ENCODE peak calls at places on chromosomes 4 and X, in ten cellular contexts. U is HL-60, S is sigmoid colon, O is breast epithelium, P is H1, X is GM12892, J is K562, Q is spleen, Y is SK-N-MC, B is esophagus muscularis mucosa. L is an unnamed sample.

GRCh38 chr4:171650543-171650942 is 162.7 kb upstream of the GALNTL6 start:
- DNase-seq in P (no peak), U (no peak), Y (no peak), O (no peak), J (peak; percentile 24), S (no peak), B (no peak), X (no peak), Q (no peak), L (no peak)

GRCh38 chr4:22850055-22850454 is 157.3 kb downstream of the GBA3 start:
- DNase-seq in Q (no peak), Y (no peak), U (no peak), P (no peak), S (no peak), X (no peak), O (no peak), B (no peak), J (no peak), L (no peak)

GRCh38 chr4:75745192-75745591 is 20.8 kb downstream of the USO1 start:
- DNase-seq in O (no peak), Y (no peak), P (no peak), Q (no peak), U (peak; percentile 34), S (no peak), B (no peak), X (no peak), J (peak; percentile 34), L (no peak)

GRCh38 chr4:110046588-110047049 is 133.9 kb downstream of the EGF start:
- DNase-seq in Y (no peak), J (no peak), O (no peak), Q (no peak), U (no peak), S (no peak), X (no peak), B (peak; percentile 68), P (no peak), L (no peak)

GRCh38 chr4:101155859-101156430 is 191.4 kb downstream of the PPP3CA start:
- DNase-seq in Y (no peak), B (no peak), O (no peak), S (no peak), Q (no peak), J (no peak), P (no peak), U (no peak), X (no peak), L (no peak)

GRCh38 chr4:137370206-137370633 is 162.1 kb downstream of the PCDH18 start:
- DNase-seq in J (no peak), U (no peak), P (no peak), X (no peak), B (no peak), Q (no peak), Y (no peak), O (no peak), S (no peak), L (no peak)

GRCh38 chr4:38254825-38255224 is 294.6 kb downstream of the PTTG2 start:
- DNase-seq in B (no peak), X (no peak), U (no peak), Q (no peak), S (no peak), J (no peak), P (no peak), O (no peak), Y (no peak), L (no peak)

GRCh38 chr4:57110635-57111546 is 706 bp upstream of the IGFBP7 start:
- DNase-seq in S (peak; percentile 82), X (peak; percentile 19), P (peak; percentile 56), U (peak; percentile 95), O (peak; percentile 24), Q (peak; percentile 79), J (peak; percentile 2), Y (no peak), B (peak; percentile 93), L (peak; percentile 30)

GRCh38 chr4:6568689-6569332 is 6.2 kb upstream of the MAN2B2 start:
- DNase-seq in Y (no peak), U (no peak), O (no peak), P (no peak), Q (no peak), B (no peak), J (peak; percentile 27), S (no peak), X (no peak), L (no peak)

GRCh38 chr4:770022-770421 is 55.9 kb downstream of the CPLX1 start:
- DNase-seq in O (no peak), S (no peak), U (no peak), Q (no peak), P (no peak), B (no peak), J (no peak), Y (no peak), X (no peak), L (no peak)

GRCh38 chrX:115047181-115047580 is 29.8 kb upstream of the IL13RA2 start:
- DNase-seq in J (no peak), Q (no peak), O (no peak), S (no peak), P (no peak), X (no peak), B (no peak), U (no peak), Y (no peak), L (no peak)

GRCh38 chrX:111207851-111208250 is 62.4 kb downstream of the CAPN6 start:
- DNase-seq in B (no peak), Y (no peak), P (no peak), Q (no peak), U (no peak), S (peak; percentile 52), O (no peak), X (no peak), J (no peak), L (no peak)

GRCh38 chrX:135213200-135213844 is 38.5 kb upstream of the ETDA start:
- DNase-seq in J (no peak), S (no peak), Q (no peak), O (no peak), Y (no peak), U (no peak), B (no peak), P (no peak), X (no peak), L (no peak)

DNA sequence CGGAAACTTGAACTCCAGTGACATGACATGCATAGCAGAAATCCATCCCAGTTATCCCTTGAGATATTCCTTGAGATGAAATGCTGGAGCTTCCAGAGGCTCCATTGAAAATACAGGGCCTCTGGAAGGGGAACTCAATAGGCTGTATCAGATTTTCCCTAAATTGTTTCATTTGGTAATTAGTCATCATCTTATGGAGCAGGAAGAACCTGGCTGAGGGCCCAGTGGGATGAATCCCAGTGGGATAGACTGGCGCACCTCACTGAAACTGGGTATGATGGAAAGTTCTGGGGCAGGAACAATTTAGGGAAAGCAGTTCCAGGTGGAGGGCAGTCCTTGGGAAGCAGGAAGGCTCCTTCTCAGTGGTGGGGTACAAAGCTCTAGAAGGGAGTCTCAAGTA is 307.8 kb upstream of the DIPK2B start:
- DNase-seq in J (no peak), U (no peak), Y (no peak), S (no peak), O (no peak), X (no peak), P (no peak), Q (no peak), B (no peak), L (no peak)
- TF ChIP-seq POLR2AphosphoS5 in J (no peak), U (no peak), Y (no peak), S (no peak), O (no peak), X (no peak), P (no peak), Q (no peak), B (no peak), L (no peak)

GRCh38 chrX:74535633-74536141 is 78.7 kb downstream of the RLIM start:
- DNase-seq in S (peak; percentile 92), O (peak; percentile 67), J (peak; percentile 4), X (peak; percentile 35), P (peak; percentile 60), U (no peak), Q (peak; percentile 83), Y (no peak), B (peak; percentile 93), L (peak; percentile 81)
- TF ChIP-seq POLR2AphosphoS5 in S (peak; percentile 15), O (no peak), J (no peak), X (no peak), P (no peak), U (no peak), Q (no peak), Y (no peak), B (peak; percentile 52), L (peak; percentile 74)

GRCh38 chr4:124278477-124278876 is 434.1 kb downstream of the ANKRD50 start:
- DNase-seq in P (no peak), J (no peak), O (no peak), B (no peak), Q (no peak), X (no peak), U (no peak), Y (no peak), S (no peak), L (no peak)
- TF ChIP-seq POLR2AphosphoS5 in P (no peak), J (no peak), O (no peak), B (no peak), Q (no peak), X (no peak), U (no peak), Y (no peak), S (no peak), L (no peak)

GRCh38 chr4:2948895-2949781 is 14.1 kb downstream of the NOP14 start:
- DNase-seq in X (no peak), P (no peak), U (no peak), O (no peak), S (peak; percentile 55), Y (no peak), Q (no peak), J (no peak), B (no peak), L (no peak)
- TF ChIP-seq POLR2AphosphoS5 in X (no peak), P (no peak), U (no peak), O (no peak), S (no peak), Y (no peak), Q (no peak), J (no peak), B (no peak), L (no peak)